ENCODE peak calls at places on chromosomes 11 and 22, in eight cellular contexts. One of them, this sample, is unnamed.

GRCh38 chr11:112620621-112621394 is 340.4 kb upstream of the NCAM1 start:
- DNase-seq in stimulated activated CD8-positive, alpha-beta memory T cell treated with anti-CD3 and anti-CD28 coated beads, Interleukin-7, amount 100 ng/mL, for 1 hour: no peak
- DNase-seq in HEK293T: no peak
- DNase-seq in heart left ventricle: no peak
- DNase-seq in activated CD4-positive, alpha-beta T cell treated with anti-CD3 and anti-CD28 coated beads for 48 hours: no peak
- DNase-seq in sigmoid colon: no peak
- DNase-seq in HTR-8/SVneo: no peak
- DNase-seq in SHP77: no peak
- DNase-seq in this sample: no peak

GRCh38 chr22:26998134-26998533 is 340.7 kb downstream of the MIAT start:
- DNase-seq in stimulated activated CD8-positive, alpha-beta memory T cell treated with anti-CD3 and anti-CD28 coated beads, Interleukin-7, amount 100 ng/mL, for 1 hour: no peak
- DNase-seq in HEK293T: no peak
- DNase-seq in heart left ventricle: no peak
- DNase-seq in activated CD4-positive, alpha-beta T cell treated with anti-CD3 and anti-CD28 coated beads for 48 hours: no peak
- DNase-seq in sigmoid colon: no peak
- DNase-seq in HTR-8/SVneo: no peak
- DNase-seq in SHP77: no peak
- DNase-seq in this sample: no peak

GRCh38 chr22:38398609-38399401 is 56.2 kb downstream of the KCNJ4 start:
- DNase-seq in stimulated activated CD8-positive, alpha-beta memory T cell treated with anti-CD3 and anti-CD28 coated beads, Interleukin-7, amount 100 ng/mL, for 1 hour: peak; percentile 71
- DNase-seq in HEK293T: peak; percentile 95
- DNase-seq in heart left ventricle: peak; percentile 89
- DNase-seq in activated CD4-positive, alpha-beta T cell treated with anti-CD3 and anti-CD28 coated beads for 48 hours: peak; percentile 89
- DNase-seq in sigmoid colon: peak; percentile 91
- DNase-seq in HTR-8/SVneo: peak; percentile 43
- DNase-seq in SHP77: peak; percentile 84
- DNase-seq in this sample: no peak

GRCh38 chr11:9231848-9232177 is 33.3 kb downstream of the DENND5A start:
- DNase-seq in stimulated activated CD8-positive, alpha-beta memory T cell treated with anti-CD3 and anti-CD28 coated beads, Interleukin-7, amount 100 ng/mL, for 1 hour: no peak
- DNase-seq in HEK293T: no peak
- DNase-seq in heart left ventricle: no peak
- DNase-seq in activated CD4-positive, alpha-beta T cell treated with anti-CD3 and anti-CD28 coated beads for 48 hours: no peak
- DNase-seq in sigmoid colon: no peak
- DNase-seq in HTR-8/SVneo: no peak
- DNase-seq in SHP77: no peak
- DNase-seq in this sample: no peak

GRCh38 chr11:133809525-133810178 is 35.7 kb downstream of the SPATA19 start:
- DNase-seq in stimulated activated CD8-positive, alpha-beta memory T cell treated with anti-CD3 and anti-CD28 coated beads, Interleukin-7, amount 100 ng/mL, for 1 hour: no peak
- DNase-seq in HEK293T: no peak
- DNase-seq in heart left ventricle: peak; percentile 21
- DNase-seq in activated CD4-positive, alpha-beta T cell treated with anti-CD3 and anti-CD28 coated beads for 48 hours: no peak
- DNase-seq in sigmoid colon: no peak
- DNase-seq in HTR-8/SVneo: no peak
- DNase-seq in SHP77: no peak
- DNase-seq in this sample: no peak

GRCh38 chr11:43644626-43645299 is 35.8 kb upstream of the HSD17B12 start:
- DNase-seq in stimulated activated CD8-positive, alpha-beta memory T cell treated with anti-CD3 and anti-CD28 coated beads, Interleukin-7, amount 100 ng/mL, for 1 hour: no peak
- DNase-seq in HEK293T: no peak
- DNase-seq in heart left ventricle: no peak
- DNase-seq in activated CD4-positive, alpha-beta T cell treated with anti-CD3 and anti-CD28 coated beads for 48 hours: no peak
- DNase-seq in sigmoid colon: no peak
- DNase-seq in HTR-8/SVneo: no peak
- DNase-seq in SHP77: no peak
- DNase-seq in this sample: no peak

GRCh38 chr11:66454253-66454652 is 12.5 kb upstream of the PELI3 start:
- DNase-seq in stimulated activated CD8-positive, alpha-beta memory T cell treated with anti-CD3 and anti-CD28 coated beads, Interleukin-7, amount 100 ng/mL, for 1 hour: no peak
- DNase-seq in HEK293T: no peak
- DNase-seq in heart left ventricle: no peak
- DNase-seq in activated CD4-positive, alpha-beta T cell treated with anti-CD3 and anti-CD28 coated beads for 48 hours: no peak
- DNase-seq in sigmoid colon: no peak
- DNase-seq in HTR-8/SVneo: peak; percentile 73
- DNase-seq in SHP77: no peak
- DNase-seq in this sample: no peak

GRCh38 chr22:19210188-19210587 is 31.7 kb upstream of the SLC25A1 start:
- DNase-seq in stimulated activated CD8-positive, alpha-beta memory T cell treated with anti-CD3 and anti-CD28 coated beads, Interleukin-7, amount 100 ng/mL, for 1 hour: no peak
- DNase-seq in HEK293T: no peak
- DNase-seq in heart left ventricle: no peak
- DNase-seq in activated CD4-positive, alpha-beta T cell treated with anti-CD3 and anti-CD28 coated beads for 48 hours: no peak
- DNase-seq in sigmoid colon: no peak
- DNase-seq in HTR-8/SVneo: no peak
- DNase-seq in SHP77: no peak
- DNase-seq in this sample: no peak

GRCh38 chr11:122649133-122649532 is 6.4 kb upstream of the UBASH3B start:
- DNase-seq in stimulated activated CD8-positive, alpha-beta memory T cell treated with anti-CD3 and anti-CD28 coated beads, Interleukin-7, amount 100 ng/mL, for 1 hour: no peak
- DNase-seq in HEK293T: no peak
- DNase-seq in heart left ventricle: no peak
- DNase-seq in activated CD4-positive, alpha-beta T cell treated with anti-CD3 and anti-CD28 coated beads for 48 hours: no peak
- DNase-seq in sigmoid colon: no peak
- DNase-seq in HTR-8/SVneo: no peak
- DNase-seq in SHP77: no peak
- DNase-seq in this sample: no peak

This sample was measured in Panc1.